ENCODE peak calls at places on chromosome 1, in nine cellular contexts. F is breast epithelium, Y is spleen, H is vagina, C is transverse colon, W is upper lobe of left lung, Z is suprapubic skin, M is HCT116, D is K562. Q is an unnamed sample.

GRCh38 chr1:38376577-38376976 is 330.0 kb upstream of the POU3F1 start:
- DNase-seq in F (no peak), Y (no peak), H (no peak), C (no peak), W (no peak), Z (no peak), M (no peak), D (no peak), Q (no peak)

GRCh38 chr1:247647864-247648263 is 31.7 kb downstream of the OR13G1 start:
- DNase-seq in F (peak; percentile 43), Y (no peak), H (no peak), C (peak; percentile 64), W (no peak), Z (no peak), M (no peak), D (no peak), Q (peak; percentile 56)

GRCh38 chr1:203564024-203564423 is 62.6 kb upstream of the ATP2B4 start:
- DNase-seq in F (no peak), Y (no peak), H (no peak), C (no peak), W (no peak), Z (no peak), M (no peak), D (no peak), Q (no peak)

GRCh38 chr1:15028117-15028516 is 125.4 kb upstream of the TMEM51 start:
- DNase-seq in F (peak; percentile 72), Y (no peak), H (no peak), C (no peak), W (no peak), Z (peak; percentile 89), M (no peak), D (no peak), Q (no peak)

GRCh38 chr1:42686418-42686817 is 4.2 kb downstream of the YBX1 start:
- DNase-seq in F (no peak), Y (no peak), H (no peak), C (no peak), W (no peak), Z (no peak), M (no peak), D (peak; percentile 73), Q (no peak)

GRCh38 chr1:244435562-244436205 is 16.0 kb downstream of the ADSS2 start:
- DNase-seq in F (no peak), Y (no peak), H (no peak), C (no peak), W (no peak), Z (no peak), M (peak; percentile 12), D (no peak), Q (no peak)

GRCh38 chr1:36882536-36883285 is 151.6 kb downstream of the GRIK3 start:
- DNase-seq in F (peak; percentile 4), Y (no peak), H (no peak), C (no peak), W (no peak), Z (peak; percentile 5), M (no peak), D (no peak), Q (peak; percentile 9)

GRCh38 chr1:221159608-221160007 is 280.4 kb downstream of the HLX start:
- DNase-seq in F (no peak), Y (no peak), H (no peak), C (no peak), W (no peak), Z (no peak), M (no peak), D (no peak), Q (no peak)

GRCh38 chr1:68049941-68050878 is at the start of gene DIRAS3:
- DNase-seq in F (peak; percentile 29), Y (peak; percentile 51), H (no peak), C (no peak), W (no peak), Z (peak; percentile 61), M (peak; percentile 10), D (no peak), Q (no peak)

GRCh38 chr1:228989992-228990827 is 254.9 kb downstream of the RHOU start:
- DNase-seq in F (no peak), Y (peak; percentile 86), H (peak; percentile 79), C (peak; percentile 49), W (peak; percentile 81), Z (peak; percentile 83), M (no peak), D (no peak), Q (peak; percentile 38)

GRCh38 chr1:51519048-51519856 is at the start of gene EPS15:
- DNase-seq in F (peak; percentile 77), Y (peak; percentile 98), H (no peak), C (peak; percentile 92), W (peak; percentile 90), Z (peak; percentile 93), M (peak; percentile 72), D (peak; percentile 96), Q (peak; percentile 89)

GRCh38 chr1:219681876-219682275 is 69.0 kb upstream of the ZC3H11B start:
- DNase-seq in F (no peak), Y (no peak), H (no peak), C (no peak), W (no peak), Z (no peak), M (no peak), D (no peak), Q (no peak)

GRCh38 chr1:4529579-4530445 is 124.6 kb upstream of the AJAP1 start:
- DNase-seq in F (no peak), Y (no peak), H (no peak), C (no peak), W (no peak), Z (no peak), M (no peak), D (no peak), Q (no peak)

GRCh38 chr1:31413405-31414005 is 492 bp downstream of the SERINC2 start:
- DNase-seq in F (peak; percentile 75), Y (peak; percentile 87), H (no peak), C (peak; percentile 90), W (peak; percentile 86), Z (peak; percentile 85), M (no peak), D (peak; percentile 62), Q (peak; percentile 90)

GRCh38 chr1:58597991-58598390 is 20.9 kb upstream of the TACSTD2 start:
- DNase-seq in F (no peak), Y (no peak), H (no peak), C (no peak), W (no peak), Z (no peak), M (no peak), D (no peak), Q (no peak)

GRCh38 chr1:157703981-157704380 is 3.4 kb upstream of the FCRL3 start:
- DNase-seq in F (no peak), Y (no peak), H (no peak), C (no peak), W (no peak), Z (no peak), M (no peak), D (no peak), Q (no peak)

GRCh38 chr1:221711642-221712041 is 30.2 kb downstream of the DUSP10 start:
- DNase-seq in F (no peak), Y (no peak), H (no peak), C (no peak), W (no peak), Z (no peak), M (no peak), D (no peak), Q (no peak)

GRCh38 chr1:212285685-212286436 is 651 bp downstream of the PPP2R5A start:
- DNase-seq in F (peak; percentile 52), Y (peak; percentile 95), H (no peak), C (peak; percentile 78), W (peak; percentile 65), Z (peak; percentile 81), M (peak; percentile 21), D (peak; percentile 72), Q (peak; percentile 77)

GRCh38 chr1:168945870-168946269 is 160.6 kb upstream of the ATP1B1 start:
- DNase-seq in F (no peak), Y (no peak), H (no peak), C (peak; percentile 77), W (peak; percentile 71), Z (no peak), M (no peak), D (no peak), Q (peak; percentile 78)

GRCh38 chr1:43272161-43272560 is 2.4 kb downstream of the TMEM125 start:
- DNase-seq in F (no peak), Y (peak; percentile 61), H (no peak), C (no peak), W (no peak), Z (peak; percentile 41), M (no peak), D (no peak), Q (peak; percentile 20)

GRCh38 chr1:52926864-52927218 is 235 bp upstream of the SCP2 start:
- DNase-seq in F (no peak), Y (no peak), H (no peak), C (no peak), W (no peak), Z (no peak), M (no peak), D (no peak), Q (no peak)

GRCh38 chr1:24975391-24975790 is 45.3 kb upstream of the RUNX3 start:
- DNase-seq in F (no peak), Y (no peak), H (no peak), C (no peak), W (no peak), Z (no peak), M (no peak), D (no peak), Q (no peak)
- TF ChIP-seq POLR2A in F (no peak), Y (no peak), H (no peak), C (no peak), W (no peak), Z (no peak), M (no peak), D (no peak), Q (no peak)

DNA sequence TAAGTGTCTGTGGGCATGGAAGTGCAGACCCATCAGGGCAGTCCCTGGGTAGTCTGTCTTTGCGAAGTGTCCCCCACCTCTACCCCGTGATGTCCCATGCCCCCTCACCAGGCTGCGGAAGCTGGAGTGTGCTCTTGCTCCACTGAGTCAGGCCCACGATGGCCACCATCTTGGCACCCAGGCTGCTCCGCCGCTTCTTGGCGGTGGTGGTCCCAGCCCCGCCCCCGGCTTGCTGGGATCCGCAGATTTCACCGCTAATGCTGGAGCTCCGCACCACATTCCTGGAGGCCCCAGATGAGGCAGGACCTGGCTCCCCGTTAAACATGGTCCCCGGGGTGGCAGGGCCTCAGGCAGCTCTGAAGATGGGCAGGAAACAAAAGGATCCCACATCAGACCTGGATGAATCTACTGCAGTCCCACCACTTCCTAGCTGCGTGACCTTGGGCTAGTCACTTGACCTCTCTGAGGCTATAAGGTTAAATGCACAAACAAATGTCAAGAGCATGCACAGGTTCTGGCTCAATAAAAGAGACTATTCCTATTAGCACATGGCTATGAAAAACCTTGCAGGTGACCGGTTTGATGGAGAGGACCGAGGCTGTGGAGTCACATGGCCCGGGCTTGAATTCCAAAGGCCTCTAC is 23.8 kb downstream of the RIMS3 start:
- DNase-seq in F (no peak), Y (peak; percentile 51), H (no peak), C (no peak), W (no peak), Z (no peak), M (no peak), D (no peak), Q (no peak)
- H3K4me3 ChIP-seq in F (no peak overlapping the region), Y (no peak overlapping the region), H (no peak overlapping the region), C (no peak overlapping the region), W (no peak overlapping the region), Z (no peak overlapping the region), M (no peak overlapping the region), D (no peak overlapping the region), Q (no peak overlapping the region)

GRCh38 chr1:224180783-224181452 is 2.1 kb upstream of the DEGS1 start:
- DNase-seq in F (no peak), Y (no peak), H (no peak), C (no peak), W (no peak), Z (peak; percentile 58), M (no peak), D (no peak), Q (no peak)
- TF ChIP-seq POLR2AphosphoS5 in F (no peak), Y (no peak), H (no peak), C (no peak), W (no peak), Z (no peak), M (no peak), D (no peak), Q (no peak)

GRCh38 chr1:10528066-10529014 is 53.6 kb downstream of the PEX14 start:
- DNase-seq in F (peak; percentile 70), Y (no peak), H (no peak), C (peak; percentile 26), W (no peak), Z (no peak), M (peak; percentile 80), D (no peak), Q (peak; percentile 64)
- TF ChIP-seq POLR2A in F (no peak), Y (no peak), H (no peak), C (no peak), W (no peak), Z (no peak), M (no peak), D (no peak), Q (no peak)